ENCODE peak calls at places on chromosomes 1 and 21, in six cellular contexts. One of them, this sample, is unnamed.

GRCh38 chr21:32143222-32143939 is 135.5 kb downstream of the MIS18A start:
- DNase-seq in AG09309: peak; percentile 16
- DNase-seq in tibial artery: no peak
- DNase-seq in lower leg skin: peak; percentile 36
- DNase-seq in uterus: no peak
- DNase-seq in IMR-90: peak; percentile 3
- DNase-seq in this sample: no peak

GRCh38 chr1:63322944-63323865 is 838 bp downstream of the FOXD3 start:
- DNase-seq in AG09309: no peak
- DNase-seq in tibial artery: no peak
- DNase-seq in lower leg skin: no peak
- DNase-seq in uterus: no peak
- DNase-seq in IMR-90: no peak
- DNase-seq in this sample: no peak

GRCh38 chr1:20491178-20491577 is 5.2 kb upstream of the CAMK2N1 start:
- DNase-seq in AG09309: no peak
- DNase-seq in tibial artery: no peak
- DNase-seq in lower leg skin: no peak
- DNase-seq in uterus: no peak
- DNase-seq in IMR-90: no peak
- DNase-seq in this sample: no peak

GRCh38 chr1:83882906-83883305 is 116.0 kb downstream of the TTLL7 start:
- DNase-seq in AG09309: no peak
- DNase-seq in tibial artery: no peak
- DNase-seq in lower leg skin: no peak
- DNase-seq in uterus: no peak
- DNase-seq in IMR-90: peak; percentile 58
- DNase-seq in this sample: no peak

GRCh38 chr1:24715658-24716057 is 29.6 kb upstream of the CLIC4 start:
- DNase-seq in AG09309: no peak
- DNase-seq in tibial artery: no peak
- DNase-seq in lower leg skin: no peak
- DNase-seq in uterus: no peak
- DNase-seq in IMR-90: no peak
- DNase-seq in this sample: no peak

GRCh38 chr1:227315500-227316346 is 2.6 kb downstream of the CDC42BPA start:
- DNase-seq in AG09309: no peak
- DNase-seq in tibial artery: peak; percentile 49
- DNase-seq in lower leg skin: peak; percentile 25
- DNase-seq in uterus: peak; percentile 23
- DNase-seq in IMR-90: peak; percentile 70
- DNase-seq in this sample: peak; percentile 80

GRCh38 chr1:205748398-205749093 is 1.4 kb downstream of the NUCKS1 start:
- DNase-seq in AG09309: peak; percentile 38
- DNase-seq in tibial artery: no peak
- DNase-seq in lower leg skin: no peak
- DNase-seq in uterus: peak; percentile 46
- DNase-seq in IMR-90: peak; percentile 79
- DNase-seq in this sample: no peak

GRCh38 chr1:172906778-172907592 is 143.8 kb downstream of the TNFSF18 start:
- DNase-seq in AG09309: no peak
- DNase-seq in tibial artery: no peak
- DNase-seq in lower leg skin: no peak
- DNase-seq in uterus: no peak
- DNase-seq in IMR-90: peak; percentile 93
- DNase-seq in this sample: no peak

GRCh38 chr1:65209005-65209885 is 61.2 kb downstream of the AK4 start:
- DNase-seq in AG09309: no peak
- DNase-seq in tibial artery: no peak
- DNase-seq in lower leg skin: peak; percentile 43
- DNase-seq in uterus: peak; percentile 28
- DNase-seq in IMR-90: peak; percentile 47
- DNase-seq in this sample: peak; percentile 6

GRCh38 chr1:109979489-109980091 is 5.0 kb upstream of the AHCYL1 start:
- DNase-seq in AG09309: no peak
- DNase-seq in tibial artery: peak; percentile 67
- DNase-seq in lower leg skin: peak; percentile 77
- DNase-seq in uterus: peak; percentile 60
- DNase-seq in IMR-90: peak; percentile 71
- DNase-seq in this sample: peak; percentile 43

GRCh38 chr1:243851129-243851756 is 1.2 kb upstream of the AKT3 start:
- DNase-seq in AG09309: no peak
- DNase-seq in tibial artery: no peak
- DNase-seq in lower leg skin: peak; percentile 25
- DNase-seq in uterus: peak; percentile 71
- DNase-seq in IMR-90: peak; percentile 23
- DNase-seq in this sample: peak; percentile 15

GRCh38 chr1:52072291-52072690 is 16.2 kb downstream of the BTF3L4 start:
- DNase-seq in AG09309: no peak
- DNase-seq in tibial artery: no peak
- DNase-seq in lower leg skin: no peak
- DNase-seq in uterus: no peak
- DNase-seq in IMR-90: no peak
- DNase-seq in this sample: no peak

GRCh38 chr1:204194771-204195170 is 1.5 kb downstream of the KISS1 start:
- DNase-seq in AG09309: no peak
- DNase-seq in tibial artery: no peak
- DNase-seq in lower leg skin: no peak
- DNase-seq in uterus: no peak
- DNase-seq in IMR-90: no peak
- DNase-seq in this sample: no peak

GRCh38 chr1:107590895-107591622 is 373.9 kb downstream of the VAV3 start:
- DNase-seq in AG09309: no peak
- DNase-seq in tibial artery: no peak
- DNase-seq in lower leg skin: no peak
- DNase-seq in uterus: no peak
- DNase-seq in IMR-90: no peak
- DNase-seq in this sample: no peak

GRCh38 chr21:36021251-36021837 is 39.0 kb downstream of the SETD4 start:
- DNase-seq in AG09309: no peak
- DNase-seq in tibial artery: no peak
- DNase-seq in lower leg skin: no peak
- DNase-seq in uterus: no peak
- DNase-seq in IMR-90: no peak
- DNase-seq in this sample: no peak

GRCh38 chr1:18927654-18928272 is 25.4 kb upstream of the ALDH4A1 start:
- DNase-seq in AG09309: no peak
- DNase-seq in tibial artery: no peak
- DNase-seq in lower leg skin: no peak
- DNase-seq in uterus: no peak
- DNase-seq in IMR-90: peak; percentile 63
- DNase-seq in this sample: no peak

GRCh38 chr1:246798107-246798506 is 73.9 kb downstream of the SCCPDH start:
- DNase-seq in AG09309: no peak
- DNase-seq in tibial artery: no peak
- DNase-seq in lower leg skin: no peak
- DNase-seq in uterus: no peak
- DNase-seq in IMR-90: no peak
- DNase-seq in this sample: no peak

GRCh38 chr1:198056255-198056654 is 100.5 kb upstream of the NEK7 start:
- DNase-seq in AG09309: no peak
- DNase-seq in tibial artery: no peak
- DNase-seq in lower leg skin: no peak
- DNase-seq in uterus: no peak
- DNase-seq in IMR-90: no peak
- DNase-seq in this sample: no peak

GRCh38 chr21:31888936-31889371 is 16.1 kb downstream of the HUNK start:
- DNase-seq in AG09309: no peak
- DNase-seq in tibial artery: no peak
- DNase-seq in lower leg skin: no peak
- DNase-seq in uterus: no peak
- DNase-seq in IMR-90: no peak
- DNase-seq in this sample: no peak

GRCh38 chr1:231921951-231922350 is 295.4 kb downstream of the DISC1 start:
- DNase-seq in AG09309: no peak
- DNase-seq in tibial artery: no peak
- DNase-seq in lower leg skin: no peak
- DNase-seq in uterus: no peak
- DNase-seq in IMR-90: no peak
- DNase-seq in this sample: no peak

GRCh38 chr1:90963651-90964050 is 58.2 kb downstream of the ZNF644 start:
- DNase-seq in AG09309: no peak
- DNase-seq in tibial artery: no peak
- DNase-seq in lower leg skin: no peak
- DNase-seq in uterus: no peak
- DNase-seq in IMR-90: peak; percentile 46
- DNase-seq in this sample: no peak

GRCh38 chr1:47194314-47194713 is 4.5 kb upstream of the PDZK1IP1 start:
- DNase-seq in AG09309: no peak
- DNase-seq in tibial artery: no peak
- DNase-seq in lower leg skin: no peak
- DNase-seq in uterus: no peak
- DNase-seq in IMR-90: no peak
- DNase-seq in this sample: no peak

GRCh38 chr1:159941867-159942560 is 3.4 kb downstream of the IGSF9 start:
- DNase-seq in AG09309: no peak
- DNase-seq in tibial artery: no peak
- DNase-seq in lower leg skin: no peak
- DNase-seq in uterus: no peak
- DNase-seq in IMR-90: no peak
- DNase-seq in this sample: no peak

GRCh38 chr1:236673284-236673919 is 12.9 kb upstream of the ACTN2 start:
- DNase-seq in AG09309: no peak
- DNase-seq in tibial artery: no peak
- DNase-seq in lower leg skin: no peak
- DNase-seq in uterus: no peak
- DNase-seq in IMR-90: peak; percentile 7
- DNase-seq in this sample: no peak

GRCh38 chr1:11977625-11978024 is 2.6 kb upstream of the MFN2 start:
- DNase-seq in AG09309: peak; percentile 73
- DNase-seq in tibial artery: no peak
- DNase-seq in lower leg skin: no peak
- DNase-seq in uterus: no peak
- DNase-seq in IMR-90: peak; percentile 32
- DNase-seq in this sample: no peak

GRCh38 chr1:225811622-225812487 is 1.9 kb downstream of the EPHX1 start:
- DNase-seq in AG09309: no peak
- DNase-seq in tibial artery: no peak
- DNase-seq in lower leg skin: no peak
- DNase-seq in uterus: no peak
- DNase-seq in IMR-90: no peak
- DNase-seq in this sample: peak; percentile 67

GRCh38 chr1:17596186-17596585 is 56.7 kb downstream of the ARHGEF10L start:
- DNase-seq in AG09309: no peak
- DNase-seq in tibial artery: no peak
- DNase-seq in lower leg skin: no peak
- DNase-seq in uterus: no peak
- DNase-seq in IMR-90: no peak
- DNase-seq in this sample: no peak

DNA sequence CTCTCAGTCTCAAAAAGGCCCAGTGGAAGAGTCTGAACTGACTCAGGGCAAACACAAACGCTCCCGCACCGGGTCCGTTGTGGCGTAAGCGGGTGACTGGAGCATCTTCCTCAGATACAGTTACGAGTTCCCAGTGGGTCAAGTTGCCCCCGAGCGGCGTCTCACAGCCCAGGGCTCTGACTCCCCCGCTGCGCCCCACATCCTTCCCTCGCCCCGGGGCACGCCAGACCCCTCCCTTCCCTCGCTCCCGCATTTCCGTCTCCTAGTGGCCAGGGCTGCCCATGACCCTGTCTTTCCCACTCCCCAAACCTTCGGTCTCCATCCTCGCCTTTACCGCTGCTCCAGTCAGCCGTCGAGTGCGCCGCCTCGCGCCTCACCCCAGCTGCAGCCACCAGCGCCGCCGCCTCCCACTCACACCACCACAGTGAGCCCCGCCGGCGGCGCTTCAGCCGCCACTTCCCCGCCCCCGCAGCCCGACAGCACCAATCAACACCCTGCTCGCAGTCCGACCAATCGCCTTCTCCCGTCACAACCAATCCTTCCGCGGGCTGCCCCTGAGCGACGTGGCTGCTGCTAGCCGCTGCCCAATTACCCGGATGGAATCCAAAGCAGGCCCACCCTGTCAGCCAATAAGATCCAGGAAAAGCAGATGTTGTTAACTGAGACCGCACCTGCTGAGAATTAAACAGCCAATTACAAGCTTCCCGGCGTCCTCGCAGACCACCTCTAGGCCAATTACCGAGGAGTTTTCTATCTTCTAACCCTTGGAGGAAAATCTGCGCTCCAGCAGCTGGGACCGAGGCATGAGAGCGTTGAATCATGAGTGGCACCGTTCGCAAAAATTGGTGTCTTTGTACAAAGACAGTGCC is at the start of gene TDRKH:
- DNase-seq in AG09309: peak; percentile 96
- DNase-seq in tibial artery: peak; percentile 98
- DNase-seq in lower leg skin: peak; percentile 97
- DNase-seq in uterus: peak; percentile 96
- DNase-seq in IMR-90: peak; percentile 99
- DNase-seq in this sample: peak; percentile 99
- TF ChIP-seq CTCF in AG09309: peak; percentile 15
- TF ChIP-seq CTCF in tibial artery: no peak
- TF ChIP-seq CTCF in lower leg skin: no peak
- TF ChIP-seq CTCF in uterus: no peak
- TF ChIP-seq CTCF in IMR-90: peak; percentile 26
- TF ChIP-seq CTCF in this sample: peak; percentile 39

DNA sequence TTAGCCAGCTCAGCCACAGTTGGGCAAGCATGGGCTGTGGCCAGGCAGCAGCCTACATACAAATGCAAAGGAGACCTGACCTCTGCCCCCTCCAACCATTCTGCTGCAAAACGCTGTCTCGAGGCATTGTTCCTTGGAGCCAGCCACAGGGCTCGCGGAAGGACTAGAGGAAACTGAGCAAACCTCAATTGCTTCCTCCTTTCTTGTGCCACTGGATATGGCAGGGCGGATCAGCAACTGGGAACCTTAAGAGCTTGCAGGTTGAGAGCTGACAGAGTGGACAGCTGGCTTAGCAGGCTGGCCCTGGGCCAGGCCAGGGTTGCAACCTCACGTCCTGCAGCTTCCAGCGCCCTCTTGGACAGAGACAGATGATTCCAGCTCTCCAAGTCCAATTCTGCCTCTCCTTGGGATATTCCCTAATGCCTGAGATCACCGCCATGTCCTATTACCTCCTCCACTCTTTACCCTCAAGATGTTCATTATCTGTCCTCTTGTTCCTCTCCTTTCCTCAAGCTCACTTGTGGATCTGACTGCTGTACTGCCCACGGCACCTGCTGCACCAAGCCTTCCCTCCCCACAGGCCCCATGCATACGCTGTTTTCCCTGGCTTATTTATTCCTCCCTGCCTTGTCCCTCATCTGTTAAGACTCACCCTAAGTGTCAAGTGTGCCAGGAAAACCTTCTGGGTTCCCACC is 67.5 kb downstream of the SDC3 start:
- DNase-seq in AG09309: no peak
- DNase-seq in tibial artery: peak; percentile 40
- DNase-seq in lower leg skin: peak; percentile 22
- DNase-seq in uterus: peak; percentile 46
- DNase-seq in IMR-90: peak; percentile 17
- DNase-seq in this sample: peak; percentile 32
- TF ChIP-seq CTCF in AG09309: no peak
- TF ChIP-seq CTCF in tibial artery: no peak
- TF ChIP-seq CTCF in lower leg skin: no peak
- TF ChIP-seq CTCF in uterus: no peak
- TF ChIP-seq CTCF in IMR-90: no peak
- TF ChIP-seq CTCF in this sample: no peak

GRCh38 chr1:167798951-167799350 is 77.2 kb downstream of the MPZL1 start:
- DNase-seq in AG09309: no peak
- DNase-seq in tibial artery: no peak
- DNase-seq in lower leg skin: no peak
- DNase-seq in uterus: no peak
- DNase-seq in IMR-90: no peak
- DNase-seq in this sample: no peak
- TF ChIP-seq CTCF in AG09309: no peak
- TF ChIP-seq CTCF in tibial artery: no peak
- TF ChIP-seq CTCF in lower leg skin: no peak
- TF ChIP-seq CTCF in uterus: no peak
- TF ChIP-seq CTCF in IMR-90: no peak
- TF ChIP-seq CTCF in this sample: no peak

GRCh38 chr21:33189237-33189636 is 40.5 kb upstream of the IFNAR2 start:
- DNase-seq in AG09309: no peak
- DNase-seq in tibial artery: no peak
- DNase-seq in lower leg skin: no peak
- DNase-seq in uterus: no peak
- DNase-seq in IMR-90: no peak
- DNase-seq in this sample: no peak
- TF ChIP-seq CTCF in AG09309: no peak
- TF ChIP-seq CTCF in tibial artery: no peak
- TF ChIP-seq CTCF in lower leg skin: no peak
- TF ChIP-seq CTCF in uterus: no peak
- TF ChIP-seq CTCF in IMR-90: no peak
- TF ChIP-seq CTCF in this sample: no peak

This sample was measured in gastrocnemius medialis.